ENCODE peak calls at places on chromosomes 13 and 19, in seven cellular contexts. One of them, this sample, is unnamed.

GRCh38 chr19:11154683-11155047 is 917 bp downstream of the SPC24 start:
- DNase-seq in CD4-positive, CD25-positive, alpha-beta regulatory T cell: no peak
- DNase-seq in adrenal gland: no peak
- DNase-seq in heart right ventricle: no peak
- DNase-seq in cardiac muscle cell: no peak
- DNase-seq in CD8-positive, alpha-beta T cell: no peak
- DNase-seq in thoracic aorta: no peak
- DNase-seq in this sample: no peak

GRCh38 chr19:48271531-48272151 is 1.8 kb downstream of the ZNF114 start:
- DNase-seq in CD4-positive, CD25-positive, alpha-beta regulatory T cell: no peak
- DNase-seq in heart right ventricle: peak; percentile 40
- DNase-seq in cardiac muscle cell: peak; percentile 61
- DNase-seq in thoracic aorta: no peak
- DNase-seq in adrenal gland: no peak
- DNase-seq in CD8-positive, alpha-beta T cell: no peak
- DNase-seq in this sample: peak; percentile 39

GRCh38 chr19:16373539-16373938 is 48.9 kb downstream of the KLF2 start:
- DNase-seq in adrenal gland: no peak
- DNase-seq in thoracic aorta: no peak
- DNase-seq in CD8-positive, alpha-beta T cell: no peak
- DNase-seq in CD4-positive, CD25-positive, alpha-beta regulatory T cell: no peak
- DNase-seq in heart right ventricle: peak; percentile 48
- DNase-seq in cardiac muscle cell: no peak
- DNase-seq in this sample: peak; percentile 85

GRCh38 chr13:38093425-38093824 is 223.9 kb upstream of the TRPC4 start:
- DNase-seq in thoracic aorta: no peak
- DNase-seq in cardiac muscle cell: no peak
- DNase-seq in heart right ventricle: no peak
- DNase-seq in CD4-positive, CD25-positive, alpha-beta regulatory T cell: no peak
- DNase-seq in adrenal gland: no peak
- DNase-seq in CD8-positive, alpha-beta T cell: no peak
- DNase-seq in this sample: no peak

GRCh38 chr13:71602327-71602726 is 264.7 kb downstream of the DACH1 start:
- DNase-seq in cardiac muscle cell: no peak
- DNase-seq in CD4-positive, CD25-positive, alpha-beta regulatory T cell: no peak
- DNase-seq in adrenal gland: no peak
- DNase-seq in thoracic aorta: no peak
- DNase-seq in CD8-positive, alpha-beta T cell: no peak
- DNase-seq in heart right ventricle: no peak
- DNase-seq in this sample: no peak

GRCh38 chr13:27822258-27822872 is 30.1 kb downstream of the GSX1 start:
- DNase-seq in cardiac muscle cell: no peak
- DNase-seq in thoracic aorta: no peak
- DNase-seq in heart right ventricle: no peak
- DNase-seq in CD4-positive, CD25-positive, alpha-beta regulatory T cell: no peak
- DNase-seq in adrenal gland: no peak
- DNase-seq in CD8-positive, alpha-beta T cell: no peak
- DNase-seq in this sample: no peak

GRCh38 chr13:73065665-73066350 is 7.0 kb downstream of the KLF5 start:
- DNase-seq in cardiac muscle cell: no peak
- DNase-seq in CD4-positive, CD25-positive, alpha-beta regulatory T cell: no peak
- DNase-seq in CD8-positive, alpha-beta T cell: no peak
- DNase-seq in heart right ventricle: no peak
- DNase-seq in thoracic aorta: no peak
- DNase-seq in adrenal gland: no peak
- DNase-seq in this sample: no peak

GRCh38 chr13:34561033-34561432 is 381.0 kb upstream of the NBEA start:
- DNase-seq in CD4-positive, CD25-positive, alpha-beta regulatory T cell: no peak
- DNase-seq in thoracic aorta: no peak
- DNase-seq in adrenal gland: no peak
- DNase-seq in heart right ventricle: no peak
- DNase-seq in CD8-positive, alpha-beta T cell: no peak
- DNase-seq in cardiac muscle cell: no peak
- DNase-seq in this sample: no peak

GRCh38 chr19:55585658-55586339 is 5.2 kb upstream of the ZNF579 start:
- DNase-seq in cardiac muscle cell: peak; percentile 87
- DNase-seq in CD4-positive, CD25-positive, alpha-beta regulatory T cell: peak; percentile 40
- DNase-seq in CD8-positive, alpha-beta T cell: peak; percentile 24
- DNase-seq in heart right ventricle: peak; percentile 88
- DNase-seq in thoracic aorta: no peak
- DNase-seq in adrenal gland: peak; percentile 89
- DNase-seq in this sample: peak; percentile 88

GRCh38 chr19:15551183-15552004 is 43.1 kb downstream of the CYP4F22 start:
- DNase-seq in CD8-positive, alpha-beta T cell: peak; percentile 56
- DNase-seq in CD4-positive, CD25-positive, alpha-beta regulatory T cell: peak; percentile 63
- DNase-seq in heart right ventricle: no peak
- DNase-seq in cardiac muscle cell: no peak
- DNase-seq in thoracic aorta: no peak
- DNase-seq in adrenal gland: no peak
- DNase-seq in this sample: peak; percentile 60

GRCh38 chr19:35030257-35031071 is at the start of gene SCN1B:
- DNase-seq in adrenal gland: no peak
- DNase-seq in cardiac muscle cell: peak; percentile 75
- DNase-seq in CD8-positive, alpha-beta T cell: peak; percentile 56
- DNase-seq in heart right ventricle: peak; percentile 61
- DNase-seq in CD4-positive, CD25-positive, alpha-beta regulatory T cell: peak; percentile 19
- DNase-seq in thoracic aorta: no peak
- DNase-seq in this sample: peak; percentile 42

GRCh38 chr13:111789011-111789410 is 277.9 kb upstream of the SOX1 start:
- DNase-seq in cardiac muscle cell: no peak
- DNase-seq in thoracic aorta: no peak
- DNase-seq in heart right ventricle: no peak
- DNase-seq in adrenal gland: no peak
- DNase-seq in CD8-positive, alpha-beta T cell: no peak
- DNase-seq in CD4-positive, CD25-positive, alpha-beta regulatory T cell: no peak
- DNase-seq in this sample: no peak

GRCh38 chr13:89880201-89880600 is 1467.3 kb upstream of the MIR17HG start:
- DNase-seq in CD8-positive, alpha-beta T cell: no peak
- DNase-seq in heart right ventricle: no peak
- DNase-seq in cardiac muscle cell: no peak
- DNase-seq in adrenal gland: no peak
- DNase-seq in thoracic aorta: no peak
- DNase-seq in CD4-positive, CD25-positive, alpha-beta regulatory T cell: no peak
- DNase-seq in this sample: no peak

GRCh38 chr13:30486230-30487074 is 20.7 kb upstream of the HMGB1 start:
- DNase-seq in CD4-positive, CD25-positive, alpha-beta regulatory T cell: no peak
- DNase-seq in CD8-positive, alpha-beta T cell: no peak
- DNase-seq in heart right ventricle: no peak
- DNase-seq in cardiac muscle cell: no peak
- DNase-seq in adrenal gland: no peak
- DNase-seq in thoracic aorta: no peak
- DNase-seq in this sample: no peak

GRCh38 chr13:23817833-23818232 is 71.4 kb downstream of the MIPEP start:
- DNase-seq in cardiac muscle cell: no peak
- DNase-seq in adrenal gland: no peak
- DNase-seq in thoracic aorta: no peak
- DNase-seq in CD8-positive, alpha-beta T cell: no peak
- DNase-seq in heart right ventricle: no peak
- DNase-seq in CD4-positive, CD25-positive, alpha-beta regulatory T cell: no peak
- DNase-seq in this sample: no peak

GRCh38 chr13:29436721-29437250 is 158.7 kb downstream of the SLC7A1 start:
- DNase-seq in CD4-positive, CD25-positive, alpha-beta regulatory T cell: no peak
- DNase-seq in adrenal gland: no peak
- DNase-seq in CD8-positive, alpha-beta T cell: no peak
- DNase-seq in heart right ventricle: no peak
- DNase-seq in thoracic aorta: no peak
- DNase-seq in cardiac muscle cell: peak; percentile 11
- DNase-seq in this sample: no peak

GRCh38 chr13:97621631-97622030 is 187.7 kb downstream of the RAP2A start:
- DNase-seq in adrenal gland: no peak
- DNase-seq in thoracic aorta: no peak
- DNase-seq in CD4-positive, CD25-positive, alpha-beta regulatory T cell: no peak
- DNase-seq in heart right ventricle: no peak
- DNase-seq in cardiac muscle cell: no peak
- DNase-seq in CD8-positive, alpha-beta T cell: no peak
- DNase-seq in this sample: no peak

GRCh38 chr19:14439014-14439413 is 5.9 kb downstream of the PKN1 start:
- DNase-seq in CD8-positive, alpha-beta T cell: no peak
- DNase-seq in thoracic aorta: no peak
- DNase-seq in CD4-positive, CD25-positive, alpha-beta regulatory T cell: no peak
- DNase-seq in heart right ventricle: no peak
- DNase-seq in adrenal gland: no peak
- DNase-seq in cardiac muscle cell: no peak
- DNase-seq in this sample: no peak

GRCh38 chr13:41751734-41752445 is 209.0 kb downstream of the VWA8 start:
- DNase-seq in cardiac muscle cell: no peak
- DNase-seq in adrenal gland: no peak
- DNase-seq in CD8-positive, alpha-beta T cell: no peak
- DNase-seq in heart right ventricle: no peak
- DNase-seq in thoracic aorta: no peak
- DNase-seq in CD4-positive, CD25-positive, alpha-beta regulatory T cell: no peak
- DNase-seq in this sample: no peak

GRCh38 chr13:91058066-91058465 is 289.4 kb upstream of the MIR17HG start:
- DNase-seq in CD4-positive, CD25-positive, alpha-beta regulatory T cell: no peak
- DNase-seq in adrenal gland: no peak
- DNase-seq in cardiac muscle cell: peak; percentile 66
- DNase-seq in thoracic aorta: no peak
- DNase-seq in CD8-positive, alpha-beta T cell: no peak
- DNase-seq in heart right ventricle: no peak
- DNase-seq in this sample: no peak

GRCh38 chr13:19606152-19606551 is 27.3 kb upstream of the MPHOSPH8 start:
- DNase-seq in cardiac muscle cell: no peak
- DNase-seq in thoracic aorta: no peak
- DNase-seq in CD4-positive, CD25-positive, alpha-beta regulatory T cell: no peak
- DNase-seq in heart right ventricle: no peak
- DNase-seq in CD8-positive, alpha-beta T cell: no peak
- DNase-seq in adrenal gland: no peak
- DNase-seq in this sample: no peak

GRCh38 chr19:10896851-10897526 is 25.6 kb downstream of the CARM1 start:
- DNase-seq in heart right ventricle: no peak
- DNase-seq in CD4-positive, CD25-positive, alpha-beta regulatory T cell: no peak
- DNase-seq in cardiac muscle cell: no peak
- DNase-seq in CD8-positive, alpha-beta T cell: no peak
- DNase-seq in thoracic aorta: no peak
- DNase-seq in adrenal gland: no peak
- DNase-seq in this sample: no peak

GRCh38 chr13:39536906-39537305 is 66.1 kb downstream of the LHFPL6 start:
- DNase-seq in thoracic aorta: no peak
- DNase-seq in adrenal gland: no peak
- DNase-seq in cardiac muscle cell: no peak
- DNase-seq in CD8-positive, alpha-beta T cell: no peak
- DNase-seq in CD4-positive, CD25-positive, alpha-beta regulatory T cell: no peak
- DNase-seq in heart right ventricle: no peak
- DNase-seq in this sample: no peak

GRCh38 chr13:107999751-108000150 is 215.6 kb downstream of the LIG4 start:
- DNase-seq in adrenal gland: no peak
- DNase-seq in thoracic aorta: no peak
- DNase-seq in CD4-positive, CD25-positive, alpha-beta regulatory T cell: no peak
- DNase-seq in heart right ventricle: no peak
- DNase-seq in CD8-positive, alpha-beta T cell: no peak
- DNase-seq in cardiac muscle cell: no peak
- DNase-seq in this sample: no peak

DNA sequence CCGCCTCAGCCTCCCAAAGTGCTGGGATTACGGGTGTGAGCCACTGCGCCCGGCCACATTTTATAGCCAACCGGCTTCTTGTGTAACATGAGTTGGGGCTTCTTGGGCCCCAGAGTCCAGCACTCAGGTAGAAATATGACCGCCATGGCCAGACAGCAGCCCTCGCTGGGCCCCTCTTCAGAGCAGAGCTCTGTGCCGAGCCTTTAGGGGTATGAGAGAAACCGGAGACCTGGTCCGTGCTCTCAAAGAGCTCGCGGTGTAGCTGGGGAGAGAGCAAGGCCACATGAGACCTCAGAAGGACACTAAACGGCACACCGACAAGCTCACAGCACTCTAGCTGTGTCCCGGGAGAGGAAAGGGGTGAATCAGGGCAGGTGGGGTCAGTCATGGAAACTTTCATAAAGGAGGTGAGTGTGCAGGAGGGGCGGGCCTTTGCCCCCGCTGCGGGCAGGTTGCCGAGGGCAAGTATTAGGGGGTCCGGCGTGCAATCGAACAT is 15.8 kb downstream of the ACTN4 start:
- DNase-seq in thoracic aorta: no peak
- DNase-seq in CD4-positive, CD25-positive, alpha-beta regulatory T cell: no peak
- DNase-seq in cardiac muscle cell: peak; percentile 49
- DNase-seq in adrenal gland: peak; percentile 72
- DNase-seq in heart right ventricle: no peak
- DNase-seq in CD8-positive, alpha-beta T cell: no peak
- DNase-seq in this sample: no peak
- H3K4me1 ChIP-seq in thoracic aorta: peaks cover 98% of the 10 kb centered on the region
- H3K4me1 ChIP-seq in CD4-positive, CD25-positive, alpha-beta regulatory T cell: peaks cover 82% of the 10 kb centered on the region
- H3K4me1 ChIP-seq in cardiac muscle cell: peaks cover 96% of the 10 kb centered on the region
- H3K4me1 ChIP-seq in adrenal gland: peaks cover 91% of the 10 kb centered on the region
- H3K4me1 ChIP-seq in heart right ventricle: peaks cover 100% of the 10 kb centered on the region
- H3K4me1 ChIP-seq in CD8-positive, alpha-beta T cell: peaks cover 62% of the 10 kb centered on the region
- H3K4me1 ChIP-seq in this sample: peaks cover 94% of the 10 kb centered on the region

DNA sequence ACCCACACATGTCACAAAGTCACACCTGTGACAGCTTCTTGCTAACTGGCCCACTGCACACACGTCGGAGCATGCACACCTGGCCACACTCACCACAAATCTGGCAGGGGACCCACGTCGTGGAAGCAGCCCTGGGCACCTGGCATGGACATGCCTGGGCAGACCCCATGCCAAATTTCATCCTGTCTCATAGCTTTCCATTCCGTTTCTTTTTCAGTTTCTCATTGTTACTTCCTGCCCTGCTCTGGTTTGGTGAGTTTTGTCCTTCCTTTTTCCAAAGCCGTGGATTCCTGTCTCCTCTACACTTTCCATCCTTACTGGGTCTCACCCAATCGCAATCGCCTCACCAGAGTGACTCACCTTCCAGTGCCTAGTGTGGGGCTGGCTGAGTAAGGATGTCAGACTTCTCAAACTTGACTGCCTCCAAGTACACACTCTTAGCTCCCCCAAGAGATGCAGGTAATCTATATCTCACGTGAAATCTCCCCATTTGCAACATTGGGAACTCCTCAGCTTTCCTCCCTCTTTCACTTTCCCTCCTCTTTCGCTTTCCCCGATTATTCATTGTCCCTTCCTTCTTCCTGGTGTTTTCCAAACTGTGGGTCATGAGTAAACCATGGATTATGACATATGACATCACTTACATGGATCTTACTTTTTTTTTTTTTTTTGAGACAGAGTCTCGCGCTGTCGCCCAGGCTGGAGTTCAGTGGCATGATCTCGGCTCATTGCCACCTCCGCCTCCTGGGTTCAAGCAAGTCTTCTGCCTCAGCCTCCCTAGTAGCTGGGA is 1.6 kb upstream of the BBC3 start:
- DNase-seq in cardiac muscle cell: no peak
- DNase-seq in CD4-positive, CD25-positive, alpha-beta regulatory T cell: no peak
- DNase-seq in adrenal gland: peak; percentile 62
- DNase-seq in thoracic aorta: no peak
- DNase-seq in CD8-positive, alpha-beta T cell: no peak
- DNase-seq in heart right ventricle: no peak
- DNase-seq in this sample: no peak
- H3K27me3 ChIP-seq in cardiac muscle cell: no peaks in the 10 kb centered on the region
- H3K27me3 ChIP-seq in CD4-positive, CD25-positive, alpha-beta regulatory T cell: no peaks in the 10 kb centered on the region
- H3K27me3 ChIP-seq in adrenal gland: no peaks in the 10 kb centered on the region
- H3K27me3 ChIP-seq in thoracic aorta: no peaks in the 10 kb centered on the region
- H3K27me3 ChIP-seq in CD8-positive, alpha-beta T cell: no peaks in the 10 kb centered on the region
- H3K27me3 ChIP-seq in heart right ventricle: no peaks in the 10 kb centered on the region
- H3K27me3 ChIP-seq in this sample: no peaks in the 10 kb centered on the region

GRCh38 chr13:101783554-101783953 is 331.1 kb downstream of the ITGBL1 start:
- DNase-seq in cardiac muscle cell: no peak
- DNase-seq in heart right ventricle: no peak
- DNase-seq in CD8-positive, alpha-beta T cell: no peak
- DNase-seq in thoracic aorta: no peak
- DNase-seq in CD4-positive, CD25-positive, alpha-beta regulatory T cell: no peak
- DNase-seq in adrenal gland: no peak
- DNase-seq in this sample: no peak
- H3K27ac ChIP-seq in cardiac muscle cell: no peak overlapping the region
- H3K27ac ChIP-seq in heart right ventricle: no peak overlapping the region
- H3K27ac ChIP-seq in CD8-positive, alpha-beta T cell: no peak overlapping the region
- H3K27ac ChIP-seq in thoracic aorta: no peak overlapping the region
- H3K27ac ChIP-seq in CD4-positive, CD25-positive, alpha-beta regulatory T cell: no peak overlapping the region
- H3K27ac ChIP-seq in adrenal gland: no peak overlapping the region
- H3K27ac ChIP-seq in this sample: no peak overlapping the region

GRCh38 chr19:860481-861098 is 1.1 kb downstream of the CFD start:
- DNase-seq in heart right ventricle: no peak
- DNase-seq in CD4-positive, CD25-positive, alpha-beta regulatory T cell: peak; percentile 36
- DNase-seq in CD8-positive, alpha-beta T cell: peak; percentile 43
- DNase-seq in adrenal gland: no peak
- DNase-seq in cardiac muscle cell: peak; percentile 71
- DNase-seq in thoracic aorta: no peak
- DNase-seq in this sample: peak; percentile 69
- H3K4me1 ChIP-seq in heart right ventricle: peaks cover 46% of the 10 kb centered on the region
- H3K4me1 ChIP-seq in CD4-positive, CD25-positive, alpha-beta regulatory T cell: peaks cover 30% of the 10 kb centered on the region
- H3K4me1 ChIP-seq in CD8-positive, alpha-beta T cell: peaks cover 20% of the 10 kb centered on the region
- H3K4me1 ChIP-seq in adrenal gland: peaks cover 6% of the 10 kb centered on the region
- H3K4me1 ChIP-seq in cardiac muscle cell: no peaks in the 10 kb centered on the region
- H3K4me1 ChIP-seq in thoracic aorta: peaks cover 11% of the 10 kb centered on the region
- H3K4me1 ChIP-seq in this sample: peaks cover 5% of the 10 kb centered on the region